ENCODE peak calls at places on chromosomes 13 and 19, in nine cellular contexts. G, U, Z, F, C, K, D, M and X are unnamed samples.

GRCh38 chr13:42876270-42876714 is 94.9 kb downstream of the FAM216B start:
- DNase-seq in K (peak; percentile 73), Z (no peak), F (peak; percentile 55), U (no peak), G (no peak), D (no peak), C (no peak), M (no peak), X (no peak)

GRCh38 chr19:5078179-5078578 is 109.3 kb downstream of the KDM4B start:
- DNase-seq in K (no peak), U (no peak), M (no peak), F (no peak), G (no peak), D (peak; percentile 53), Z (no peak), C (no peak), X (no peak)

GRCh38 chr19:4916292-4917082 is 7.2 kb downstream of the UHRF1 start:
- DNase-seq in C (no peak), K (peak; percentile 74), M (no peak), G (no peak), D (peak; percentile 85), U (no peak), Z (no peak), F (peak; percentile 65), X (peak; percentile 67)

GRCh38 chr13:59750860-59751259 is 412.9 kb downstream of the DIAPH3 start:
- DNase-seq in C (no peak), D (no peak), G (peak; percentile 65), U (peak; percentile 34), K (no peak), Z (peak; percentile 15), F (no peak), M (peak; percentile 23), X (no peak)

GRCh38 chr13:113321546-113321945 is 24.5 kb downstream of the LAMP1 start:
- DNase-seq in Z (no peak), D (no peak), M (no peak), U (no peak), C (no peak), K (no peak), G (no peak), F (no peak), X (no peak)

GRCh38 chr13:97231832-97232201 is 9.7 kb downstream of the MBNL2 start:
- DNase-seq in G (peak; percentile 88), M (no peak), D (no peak), K (no peak), F (no peak), U (no peak), Z (no peak), C (no peak), X (no peak)

GRCh38 chr19:12987190-12987589 is 8.1 kb upstream of the NFIX start:
- DNase-seq in K (no peak), D (no peak), G (no peak), Z (no peak), F (no peak), C (no peak), U (no peak), M (no peak), X (no peak)

GRCh38 chr19:54875506-54875905 is 1.5 kb downstream of the FCAR start:
- DNase-seq in Z (no peak), C (no peak), G (no peak), K (no peak), F (no peak), M (no peak), D (no peak), U (no peak), X (no peak)

GRCh38 chr13:59398661-59399060 is 765.1 kb downstream of the DIAPH3 start:
- DNase-seq in K (no peak), C (no peak), D (no peak), U (no peak), Z (no peak), M (no peak), F (no peak), G (no peak), X (no peak)

GRCh38 chr19:15551183-15552004 is 43.1 kb downstream of the CYP4F22 start:
- DNase-seq in D (peak; percentile 84), G (no peak), M (no peak), Z (peak; percentile 27), K (peak; percentile 56), U (peak; percentile 66), C (peak; percentile 25), F (peak; percentile 64), X (peak; percentile 79)

GRCh38 chr13:33132644-33133440 is 116.6 kb downstream of the KL start:
- DNase-seq in Z (no peak), K (no peak), M (no peak), U (no peak), C (no peak), F (no peak), D (no peak), G (no peak), X (no peak)

GRCh38 chr13:32811297-32811800 is 204.9 kb upstream of the KL start:
- DNase-seq in F (peak; percentile 15), D (no peak), M (no peak), K (peak; percentile 60), U (no peak), G (peak; percentile 43), C (no peak), Z (no peak), X (peak; percentile 28)

GRCh38 chr19:46133101-46133627 is 8.7 kb upstream of the IGFL3 start:
- DNase-seq in M (peak; percentile 92), F (no peak), D (no peak), K (no peak), U (no peak), C (no peak), Z (peak; percentile 21), G (peak; percentile 83), X (no peak)

GRCh38 chr19:4518345-4519171 is at the start of gene PLIN4:
- DNase-seq in M (no peak), K (no peak), G (no peak), C (peak; percentile 85), Z (peak; percentile 41), F (no peak), U (no peak), D (peak; percentile 83), X (no peak)

GRCh38 chr13:99464441-99464949 is 36.8 kb upstream of the TM9SF2 start:
- DNase-seq in F (no peak), U (no peak), Z (no peak), M (no peak), G (peak; percentile 46), D (no peak), C (no peak), K (peak; percentile 24), X (no peak)

GRCh38 chr19:41330476-41330875 is 20.5 kb downstream of the CCDC97 start:
- DNase-seq in K (peak; percentile 41), D (no peak), F (no peak), C (no peak), M (no peak), U (no peak), G (no peak), Z (no peak), X (no peak)

GRCh38 chr19:51108066-51108804 is at the start of gene CTU1:
- DNase-seq in G (peak; percentile 99), C (peak; percentile 96), F (peak; percentile 99), Z (peak; percentile 98), D (peak; percentile 98), U (peak; percentile 98), M (peak; percentile 92), K (peak; percentile 97), X (peak; percentile 99)
- TF ChIP-seq CTCF in G (no peak), C (no peak), F (no peak), Z (peak; percentile 23), D (peak; percentile 36), U (no peak), M (no peak), K (no peak), X (no peak)

GRCh38 chr19:44889830-44890365 is 1.2 kb upstream of the TOMM40 start:
- DNase-seq in F (no peak), M (peak; percentile 6), U (no peak), D (no peak), K (no peak), G (no peak), C (no peak), Z (no peak), X (no peak)

GRCh38 chr19:44890366-44891015 is 563 bp upstream of the TOMM40 start:
- DNase-seq in G (peak; percentile 99), F (no peak), M (peak; percentile 96), Z (no peak), U (peak; percentile 100), K (peak; percentile 91), C (peak; percentile 100), D (peak; percentile 100), X (peak; percentile 100)

GRCh38 chr19:44893704-44894103 is 2.6 kb downstream of the TOMM40 start:
- DNase-seq in F (no peak), C (no peak), M (no peak), U (no peak), G (no peak), K (no peak), D (peak; percentile 61), Z (no peak), X (no peak)

GRCh38 chr19:44892932-44893331 is 1.9 kb downstream of the TOMM40 start:
- DNase-seq in G (no peak), C (no peak), K (no peak), D (no peak), M (no peak), Z (no peak), F (no peak), U (no peak), X (no peak)

GRCh38 chr19:44891016-44891882 is at the start of gene TOMM40:
- DNase-seq in M (no peak), F (peak; percentile 100), C (no peak), K (peak; percentile 100), Z (peak; percentile 100), U (no peak), G (peak; percentile 100), D (no peak), X (peak; percentile 33)
- TF ChIP-seq CTCF in M (no peak), F (no peak), C (no peak), K (no peak), Z (no peak), U (no peak), G (peak; percentile 54), D (peak; percentile 14), X (no peak)

GRCh38 chr13:77918391-77919261 is at the start of gene EDNRB:
- DNase-seq in D (peak; percentile 83), Z (peak; percentile 29), M (no peak), U (peak; percentile 28), G (no peak), K (no peak), F (peak; percentile 2), C (peak; percentile 56), X (peak; percentile 6)
- TF ChIP-seq CTCF in D (peak; percentile 28), Z (no peak), M (peak; percentile 15), U (no peak), G (no peak), K (no peak), F (no peak), C (peak; percentile 36), X (no peak)

DNA sequence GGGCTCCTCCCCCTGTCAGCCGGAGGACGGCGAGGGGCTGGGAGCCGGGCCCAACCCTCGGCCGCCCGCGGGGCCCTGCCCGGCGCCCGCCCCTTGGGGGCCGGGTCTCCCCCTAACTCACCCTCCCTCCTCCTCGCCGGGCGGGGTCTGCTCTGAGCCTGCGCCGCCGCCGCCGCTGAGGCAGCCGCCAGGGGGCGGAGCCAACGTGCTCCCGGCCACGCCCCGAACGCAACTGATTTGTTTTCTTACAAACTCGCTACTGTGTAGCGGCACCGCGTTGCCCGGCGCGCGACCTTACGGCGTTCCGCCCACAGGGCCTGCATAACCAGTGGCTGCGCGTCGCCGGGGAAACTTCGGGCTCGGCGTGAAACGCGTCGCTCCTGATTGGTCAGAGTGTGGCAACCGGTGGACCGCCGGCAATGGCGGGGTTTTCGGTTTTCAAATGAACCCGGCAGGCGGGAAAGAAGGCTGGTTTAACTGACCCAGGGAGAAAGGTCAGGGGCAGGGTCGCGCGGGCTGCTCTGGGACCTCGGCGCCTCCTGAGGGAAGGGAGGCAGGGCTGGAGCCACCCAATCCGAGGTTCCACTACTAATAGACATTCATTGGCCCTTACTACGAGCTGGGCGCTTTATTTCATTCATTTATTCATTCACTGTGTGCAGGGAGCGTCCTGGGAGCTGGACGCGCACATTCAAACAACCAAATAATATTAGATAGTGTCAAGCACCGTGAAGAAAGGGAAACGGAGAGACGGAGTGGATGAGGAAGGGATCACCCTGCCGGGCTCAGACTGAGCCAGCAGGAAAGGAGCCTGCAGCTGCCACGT is at the start of gene CDKN2D:
- DNase-seq in Z (peak; percentile 100), K (peak; percentile 93), M (peak; percentile 80), F (peak; percentile 100), U (peak; percentile 100), G (peak; percentile 99), C (peak; percentile 100), D (peak; percentile 100), X (peak; percentile 100)
- TF ChIP-seq CTCF in Z (peak; percentile 89), K (no peak), M (peak; percentile 18), F (no peak), U (no peak), G (peak; percentile 82), C (peak; percentile 55), D (peak; percentile 94), X (no peak)